ENCODE peak calls at places on chromosomes 3 and 15, in five cellular contexts. X, G, U, Y and R are unnamed samples. For H3K4me1, the result is how much of the 10 kb centered on the place peaks cover.

GRCh38 chr15:66039117-66039860 is 170.0 kb downstream of the RAB11A start:
- DNase-seq in U (peak), X (no peak), Y (no peak), G (no peak), R (no peak)

GRCh38 chr15:55530861-55531313 is 22.9 kb upstream of the DNAAF4 start:
- DNase-seq in U (peak), X (peak), G (peak), Y (peak), R (no peak)

GRCh38 chr3:77254967-77255831 is 215.3 kb downstream of the ROBO2 start:
- DNase-seq in G (peak), Y (peak), X (peak), U (peak), R (peak)

GRCh38 chr15:44102675-44103254 is 92.3 kb downstream of the FRMD5 start:
- DNase-seq in G (peak), Y (peak), U (no peak), X (peak), R (no peak)

GRCh38 chr3:122774564-122774963 is 19.1 kb downstream of the HSPBAP1 start:
- DNase-seq in X (no peak), Y (peak), G (peak), U (peak), R (peak)

GRCh38 chr3:126751611-126752302 is 47.7 kb downstream of the CHCHD6 start:
- DNase-seq in U (no peak), G (no peak), Y (no peak), X (no peak), R (no peak)

GRCh38 chr3:157115069-157116006 is 44.6 kb downstream of the CCNL1 start:
- DNase-seq in X (peak), U (peak), Y (peak), G (peak), R (no peak)

GRCh38 chr15:84982301-84982920 is 755 bp downstream of the PDE8A start:
- DNase-seq in Y (peak), U (peak), G (peak), X (peak), R (no peak)

GRCh38 chr15:39499151-39499550 is 81.7 kb upstream of the THBS1 start:
- DNase-seq in Y (peak), U (no peak), X (no peak), G (no peak), R (no peak)

GRCh38 chr15:77589839-77590238 is 42.9 kb downstream of the LINGO1 start:
- DNase-seq in U (no peak), G (no peak), Y (no peak), X (no peak), R (no peak)

GRCh38 chr15:81000144-81000625 is 538 bp upstream of the TLNRD1 start:
- DNase-seq in G (no peak), Y (no peak), X (peak), U (no peak), R (no peak)

GRCh38 chr15:49225572-49226281 is 55.7 kb downstream of the GALK2 start:
- DNase-seq in Y (peak), U (peak), X (peak), G (peak), R (no peak)

GRCh38 chr15:64861331-64861730 is 19.6 kb downstream of the PLEKHO2 start:
- DNase-seq in G (no peak), Y (no peak), U (no peak), X (no peak), R (no peak)

GRCh38 chr3:101859882-101860281 is 10.6 kb downstream of the NFKBIZ start:
- DNase-seq in G (no peak), X (no peak), Y (no peak), U (no peak), R (no peak)

GRCh38 chr3:122245513-122246174 is 62.2 kb downstream of the CASR start:
- DNase-seq in U (no peak), G (peak), Y (peak), X (no peak), R (peak)

GRCh38 chr3:145518639-145519038 is 642.3 kb downstream of the PLOD2 start:
- DNase-seq in U (no peak), X (peak), G (no peak), Y (no peak), R (no peak)

GRCh38 chr15:91946914-91947313 is 93.4 kb downstream of the SLCO3A1 start:
- DNase-seq in U (no peak), X (no peak), Y (no peak), G (no peak), R (no peak)

GRCh38 chr3:157573281-157573680 is 70.1 kb upstream of the VEPH1 start:
- DNase-seq in G (no peak), U (no peak), X (no peak), Y (no peak), R (no peak)

GRCh38 chr3:21017115-21017852 is 733.7 kb downstream of the ZNF385D start:
- DNase-seq in X (no peak), Y (no peak), G (no peak), U (peak), R (no peak)

GRCh38 chr15:98731712-98732450 is 83.5 kb downstream of the IGF1R start:
- DNase-seq in Y (no peak), X (no peak), G (no peak), U (no peak), R (no peak)

GRCh38 chr15:98729446-98730042 is 81.2 kb downstream of the IGF1R start:
- DNase-seq in U (no peak), X (no peak), G (no peak), Y (no peak), R (no peak)

GRCh38 chr15:98733098-98733497 is 84.8 kb downstream of the IGF1R start:
- DNase-seq in G (no peak), U (no peak), Y (no peak), X (no peak), R (no peak)

GRCh38 chr15:98728811-98729160 is 80.4 kb downstream of the IGF1R start:
- DNase-seq in Y (no peak), G (no peak), U (no peak), X (no peak), R (no peak)

DNA sequence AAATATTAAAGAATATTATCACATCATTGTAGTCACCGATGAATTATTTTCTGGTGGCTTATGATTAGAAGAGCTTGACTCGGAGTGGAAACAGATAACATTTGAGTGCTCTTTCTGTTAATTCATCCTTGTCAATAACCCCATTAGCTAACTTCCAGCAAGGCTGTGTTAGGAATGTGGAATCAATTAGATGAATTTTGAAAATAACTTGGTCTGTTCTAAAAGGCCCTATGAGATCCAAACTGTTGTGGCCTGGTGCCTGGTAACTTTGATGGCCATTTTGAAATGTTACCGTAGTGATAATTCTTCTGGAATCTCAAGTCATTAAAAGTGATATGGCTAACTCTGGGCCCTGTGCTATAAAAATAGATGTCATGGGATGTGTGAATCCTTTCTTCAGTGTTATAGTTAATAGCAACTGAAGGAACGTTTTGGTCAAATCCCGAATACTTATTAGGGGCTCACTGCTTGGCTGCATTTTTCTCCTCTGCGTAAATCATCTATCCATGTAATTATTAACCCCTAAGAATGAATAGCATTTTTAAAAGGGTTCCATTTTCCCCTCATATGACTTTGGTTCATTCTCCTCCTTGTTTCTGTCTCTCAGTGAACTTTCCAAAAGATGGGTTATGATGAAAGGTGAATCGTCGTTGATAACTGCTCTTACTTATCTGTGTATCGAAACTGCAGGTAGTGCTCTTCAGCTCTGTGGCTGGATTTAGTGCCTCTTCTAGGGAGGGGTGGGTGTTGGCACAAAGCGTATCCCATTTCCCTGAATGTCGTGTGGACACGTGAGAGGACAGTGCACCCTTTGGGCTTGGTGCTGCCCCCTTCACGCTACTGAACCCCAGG is 82.7 kb downstream of the IGF1R start:
- DNase-seq in U (no peak), X (no peak), G (no peak), Y (no peak), R (no peak)
- H3K4me1 ChIP-seq in U (under half), X (under half), G (under half), Y (under half), R (under half)

DNA sequence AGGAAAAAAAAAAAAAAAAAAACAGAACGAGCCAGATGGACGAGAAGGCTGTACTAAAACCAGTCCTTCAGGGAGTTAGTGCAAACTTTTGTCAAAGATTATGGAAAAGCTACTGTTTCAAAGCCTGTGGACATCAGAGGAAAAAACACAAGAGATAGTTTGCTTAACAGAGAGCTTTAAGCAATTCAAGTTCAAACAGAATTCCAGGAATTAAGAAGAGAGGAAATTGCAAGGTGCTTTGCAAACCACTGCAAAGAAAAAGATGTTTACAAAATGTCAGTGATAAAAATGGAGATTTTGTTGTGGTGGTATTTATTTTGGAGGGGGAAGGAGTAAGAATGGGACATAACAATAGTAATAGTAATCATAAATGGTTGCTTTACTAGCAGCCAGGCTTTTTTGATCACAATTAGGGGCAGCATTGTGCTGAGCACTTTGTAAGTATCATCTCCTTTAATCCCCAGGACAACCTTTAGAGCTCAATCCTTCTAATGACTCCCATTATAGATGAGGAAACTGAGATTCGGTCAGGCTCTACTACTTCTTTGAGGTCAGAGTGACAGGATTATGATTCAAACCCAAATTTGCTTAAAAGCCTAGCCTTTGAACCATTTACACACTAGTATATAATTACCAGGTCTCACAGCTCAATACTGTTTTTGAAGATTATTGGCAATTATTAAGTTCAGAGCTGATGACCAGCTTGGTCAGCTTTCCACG is 22.4 kb upstream of the ARHGEF3 start:
- DNase-seq in G (no peak), U (no peak), X (no peak), Y (no peak), R (no peak)
- H3K4me3 ChIP-seq in G (no peak), U (no peak), X (no peak), Y (no peak), R (no peak)

DNA sequence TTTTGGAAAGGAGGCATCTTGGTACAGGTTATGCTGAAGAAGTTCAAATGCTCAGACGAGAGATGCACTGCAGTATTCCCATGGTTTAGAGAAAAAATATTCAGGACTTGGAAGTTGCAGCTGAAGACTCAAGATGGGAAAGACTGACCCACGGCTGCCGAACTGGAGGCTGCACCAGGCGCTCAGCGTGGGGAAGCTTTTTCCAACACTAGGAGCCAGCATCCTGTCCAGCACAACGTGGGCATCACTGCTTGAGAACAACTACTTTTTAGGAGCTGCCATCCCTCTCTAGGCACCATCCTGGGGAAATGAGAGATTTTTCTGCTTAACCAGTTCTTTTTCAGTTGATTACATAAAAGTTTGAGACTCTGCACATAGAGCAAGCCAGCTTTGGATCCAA is 94.0 kb downstream of the LRIG1 start:
- DNase-seq in Y (no peak), X (no peak), G (no peak), U (no peak), R (no peak)
- H2AFZ ChIP-seq in Y (no peak), X (no peak), G (no peak), U (no peak), R (no peak)

GRCh38 chr3:47204875-47205274 is 41.0 kb upstream of the SETD2 start:
- DNase-seq in G (no peak), U (no peak), Y (no peak), X (no peak), R (no peak)
- H3K4me1 ChIP-seq in G (under half), U (under half), Y (under half), X (under half), R (under half)

GRCh38 chr3:188154758-188155574 is 1.0 kb downstream of the LPP start:
- DNase-seq in Y (peak), X (no peak), U (no peak), G (peak), R (no peak)

GRCh38 chr3:188157971-188158370 is 4.0 kb downstream of the LPP start:
- DNase-seq in G (no peak), U (peak), X (peak), Y (no peak), R (no peak)

GRCh38 chr3:188158731-188159355 is 4.9 kb downstream of the LPP start:
- DNase-seq in G (no peak), U (no peak), Y (no peak), X (no peak), R (no peak)

GRCh38 chr3:188156051-188156450 is 2.1 kb downstream of the LPP start:
- DNase-seq in U (no peak), X (no peak), Y (no peak), G (no peak), R (no peak)

GRCh38 chr3:188157407-188157806 is 3.5 kb downstream of the LPP start:
- DNase-seq in X (no peak), Y (no peak), G (no peak), U (no peak), R (no peak)
- H3K4me3 ChIP-seq in X (no peak), Y (no peak), G (no peak), U (no peak), R (no peak)

GRCh38 chr3:136050250-136050649 is 84.7 kb downstream of the PPP2R3A start:
- DNase-seq in G (no peak), U (no peak), X (no peak), Y (peak), R (no peak)
- H2AFZ ChIP-seq in G (no peak), U (no peak), X (no peak), Y (no peak), R (no peak)

GRCh38 chr3:112048911-112049310 is 14.4 kb downstream of the TMPRSS7 start:
- DNase-seq in Y (no peak), U (no peak), G (no peak), X (no peak), R (no peak)
- H3K4me1 ChIP-seq in Y (under half), U (under half), G (under half), X (under half), R (under half)

DNA sequence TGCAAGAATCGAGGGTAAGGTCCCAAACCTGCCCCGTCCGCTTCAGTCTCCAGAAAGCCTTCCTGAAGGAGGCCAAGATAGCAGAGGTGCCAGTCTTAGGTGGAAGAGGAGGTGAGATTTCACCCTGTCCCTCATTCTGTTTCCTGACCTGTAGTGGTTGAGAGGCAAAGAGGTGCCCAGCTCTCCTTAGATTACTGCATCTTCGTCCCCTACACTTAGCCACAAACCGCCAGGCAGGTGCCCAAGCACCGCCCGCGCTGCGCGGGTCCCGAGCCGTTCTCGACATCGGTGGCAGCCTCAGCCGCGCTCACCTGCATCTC is 23.8 kb upstream of the POLG start:
- DNase-seq in Y (no peak), G (no peak), U (no peak), X (no peak), R (peak)
- H3K4me3 ChIP-seq in Y (no peak), G (no peak), U (no peak), X (no peak), R (peak)

GRCh38 chr3:112670824-112671223 is 29.9 kb upstream of the CCDC80 start:
- DNase-seq in Y (no peak), U (no peak), G (no peak), X (no peak), R (no peak)
- H2AFZ ChIP-seq in Y (no peak), U (no peak), G (no peak), X (no peak), R (no peak)

GRCh38 chr15:74408815-74409214 is 24.9 kb downstream of the SEMA7A start:
- DNase-seq in X (no peak), G (no peak), U (no peak), Y (no peak), R (no peak)
- H3K4me1 ChIP-seq in X (under half), G (under half), U (under half), Y (under half), R (under half)